ENCODE peak calls at places on chromosomes 6 and 20, in four cellular contexts. L is GM12878, D is K562, X is HepG2. K is an unnamed sample.
A peak's percentile ranks its signal among the peaks of the same experiment; 100 is the strongest.

GRCh38 chr6:130303436-130303835 is 62.4 kb upstream of the TMEM200A start:
- DNase-seq in L (no peak), X (no peak), D (no peak), K (no peak)

GRCh38 chr6:112044856-112045255 is 9.0 kb upstream of the CCN6 start:
- DNase-seq in X (no peak), L (no peak), D (no peak), K (no peak)

GRCh38 chr20:25864986-25865714 is 168.5 kb upstream of the ZNF337 start:
- DNase-seq in L (no peak), D (no peak), X (no peak), K (no peak)

GRCh38 chr6:130760006-130760405 is 67.2 kb upstream of the SMLR1 start:
- DNase-seq in L (no peak), X (peak; percentile 64), D (no peak), K (peak; percentile 50)

GRCh38 chr20:52590100-52590499 is 382.1 kb upstream of the TSHZ2 start:
- DNase-seq in X (no peak), D (no peak), L (no peak), K (no peak)

GRCh38 chr20:51044796-51045195 is 21.9 kb upstream of the KCNG1 start:
- DNase-seq in D (no peak), L (no peak), X (no peak), K (no peak)

GRCh38 chr6:82385102-82385501 is 21.5 kb downstream of the TPBG start:
- DNase-seq in L (no peak), D (no peak), X (no peak), K (no peak)

GRCh38 chr6:113659762-113660404 is 197.3 kb upstream of the MARCKS start:
- DNase-seq in X (no peak), L (no peak), D (no peak), K (no peak)

GRCh38 chr20:59121714-59122376 is 41.8 kb upstream of the ZNF831 start:
- DNase-seq in D (no peak), X (no peak), L (no peak), K (no peak)

GRCh38 chr6:19333936-19334335 is 503.2 kb upstream of the ID4 start:
- DNase-seq in X (no peak), D (no peak), L (no peak), K (no peak)

GRCh38 chr6:17878734-17879133 is 108.7 kb downstream of the KIF13A start:
- DNase-seq in D (no peak), X (peak; percentile 18), L (no peak), K (no peak)

GRCh38 chr20:22921595-22922421 is 113.3 kb upstream of the SSTR4 start:
- DNase-seq in D (peak; percentile 17), X (no peak), L (no peak), K (no peak)

GRCh38 chr6:33880746-33881145 is 76.9 kb upstream of the MLN start:
- DNase-seq in X (no peak), D (no peak), L (no peak), K (no peak)

GRCh38 chr6:28105286-28105685 is 19.1 kb upstream of the ZSCAN16 start:
- DNase-seq in L (no peak), X (no peak), D (peak; percentile 24), K (peak; percentile 26)

GRCh38 chr20:45612314-45612713 is 17.2 kb upstream of the WFDC10A start:
- DNase-seq in L (no peak), X (no peak), D (no peak), K (no peak)

GRCh38 chr20:41082306-41082705 is 53.7 kb downstream of the TOP1 start:
- DNase-seq in L (no peak), D (no peak), X (no peak), K (no peak)

GRCh38 chr20:41078329-41078728 is 49.7 kb downstream of the TOP1 start:
- DNase-seq in D (no peak), L (peak; percentile 21), X (peak; percentile 77), K (no peak)

GRCh38 chr20:41079066-41079465 is 50.4 kb downstream of the TOP1 start:
- DNase-seq in D (no peak), L (no peak), X (no peak), K (no peak)

GRCh38 chr20:41080866-41081265 is 52.2 kb downstream of the TOP1 start:
- DNase-seq in L (no peak), D (no peak), X (no peak), K (no peak)

DNA sequence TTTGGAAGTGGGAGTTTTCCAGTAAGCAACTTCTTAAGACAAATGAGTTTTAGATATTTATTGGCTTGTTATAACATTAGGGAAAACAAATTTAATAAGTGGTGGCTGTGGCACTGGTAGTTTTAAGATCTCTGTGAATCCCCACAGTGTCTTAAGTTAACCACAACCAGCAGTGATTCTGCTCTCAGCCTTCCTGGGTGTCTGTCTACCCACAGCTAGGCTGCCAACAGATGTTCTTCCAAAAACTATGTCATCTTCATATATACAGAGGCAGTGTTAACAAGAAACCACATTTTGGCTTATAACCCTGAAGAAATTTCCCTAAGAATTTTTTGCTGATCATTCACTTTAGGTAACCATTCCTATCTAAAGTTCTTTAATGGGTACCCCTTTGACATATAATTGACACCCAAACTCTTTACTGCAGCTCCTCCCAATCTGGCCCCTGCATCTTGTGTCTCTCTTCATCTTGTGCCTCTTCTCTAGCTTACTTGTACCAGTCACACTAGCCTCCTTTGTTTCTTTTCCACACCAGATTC is 52.7 kb downstream of the TOP1 start:
- DNase-seq in X (no peak), L (no peak), D (no peak), K (no peak)
- TF ChIP-seq TARDBP in X (no peak), L (no peak), D (no peak), K (no peak)

GRCh38 chr6:41965429-41966213 is 24.0 kb upstream of the CCND3 start:
- DNase-seq in D (no peak), L (no peak), X (peak; percentile 84), K (no peak)
- TF ChIP-seq TARDBP in D (no peak), L (no peak), X (no peak), K (no peak)

DNA sequence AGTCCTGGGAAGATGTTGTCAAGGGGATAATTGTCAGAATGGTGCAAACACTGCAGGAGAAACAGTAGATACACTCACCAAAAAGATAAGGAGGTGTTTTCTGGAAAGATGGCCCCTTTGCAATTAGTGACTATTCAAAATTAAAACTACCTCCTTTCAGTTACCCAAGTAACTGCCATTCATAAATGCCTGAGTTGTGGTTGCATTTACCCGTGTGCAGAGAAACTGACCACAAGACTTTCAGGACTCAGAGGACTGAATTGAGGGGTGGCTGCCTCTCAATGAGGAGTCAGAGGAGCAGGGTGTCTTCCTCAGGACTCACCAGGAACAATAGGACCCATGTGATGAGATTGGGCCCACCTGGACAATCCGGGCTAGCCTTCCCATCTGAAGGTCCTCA is 39.0 kb downstream of the GCM1 start:
- DNase-seq in D (no peak), X (no peak), L (no peak), K (no peak)
- TF ChIP-seq TARDBP in D (no peak), X (no peak), L (no peak), K (no peak)

GRCh38 chr6:37618916-37619605 is 78.6 kb downstream of the MDGA1 start:
- DNase-seq in L (no peak), D (no peak), X (no peak), K (no peak)

GRCh38 chr6:37623666-37624065 is 74.0 kb downstream of the MDGA1 start:
- DNase-seq in L (no peak), D (no peak), X (no peak), K (no peak)

GRCh38 chr6:37622639-37623038 is 75.0 kb downstream of the MDGA1 start:
- DNase-seq in L (no peak), X (no peak), D (peak; percentile 55), K (no peak)

GRCh38 chr6:37617073-37617472 is 80.6 kb downstream of the MDGA1 start:
- DNase-seq in X (no peak), D (no peak), L (no peak), K (no peak)

DNA sequence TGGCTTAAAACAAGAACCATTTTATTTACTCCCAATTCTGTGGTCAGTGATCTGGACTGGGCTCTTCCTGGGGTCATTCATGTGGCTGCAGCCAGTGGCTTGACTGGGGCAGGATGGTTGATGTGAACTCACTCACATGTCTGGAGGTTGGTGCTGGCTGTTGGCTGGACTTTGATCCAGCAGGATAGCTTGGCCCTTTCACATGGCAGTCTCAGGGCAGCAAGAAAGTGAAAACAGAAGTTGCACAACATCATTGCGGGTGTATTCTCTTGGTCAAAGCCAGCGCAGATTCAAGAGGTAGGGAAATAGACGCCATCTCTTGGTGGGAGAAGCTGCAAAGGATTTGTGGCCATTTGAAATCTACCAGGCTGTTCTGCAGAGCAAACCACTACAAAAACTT is 77.2 kb downstream of the MDGA1 start:
- DNase-seq in D (no peak), X (peak; percentile 73), L (no peak), K (no peak)
- TF ChIP-seq TARDBP in D (no peak), X (peak; percentile 54), L (no peak), K (no peak)

DNA sequence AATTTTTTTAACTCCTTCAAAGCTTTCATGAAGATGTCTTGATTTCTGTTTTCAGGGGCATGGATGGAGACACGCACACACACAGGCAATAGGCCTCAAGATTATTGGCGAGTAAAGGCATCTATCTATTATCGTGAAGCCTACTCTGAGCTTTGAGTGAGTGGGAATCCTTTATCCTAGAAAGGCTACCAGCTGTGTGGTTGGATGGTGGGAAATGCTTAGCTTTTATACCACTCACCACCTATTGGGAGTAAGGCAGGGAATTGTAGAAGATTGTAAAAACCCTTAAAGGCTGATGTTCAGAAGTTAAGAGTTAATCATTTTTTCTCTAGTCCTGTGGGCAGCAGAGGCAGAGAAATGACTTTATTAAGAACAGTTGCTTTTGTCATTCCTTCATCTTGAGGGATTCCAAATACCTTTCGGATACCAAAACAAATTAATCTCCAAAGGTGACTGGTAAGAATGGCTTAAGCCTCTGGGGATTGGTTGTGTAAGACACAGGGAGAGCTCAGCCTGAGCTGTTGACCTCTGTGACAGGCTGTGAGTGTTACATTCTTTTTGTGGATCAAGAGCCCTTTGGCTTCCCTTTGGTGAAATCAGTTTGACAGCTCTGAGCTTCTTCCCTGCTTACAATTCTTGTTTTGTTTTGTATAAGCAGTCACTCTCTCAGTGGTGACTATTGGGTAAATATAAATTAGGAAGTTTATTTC is 33.6 kb downstream of the CTNNBL1 start:
- DNase-seq in D (no peak), L (no peak), X (peak; percentile 74), K (no peak)
- TF ChIP-seq TARDBP in D (no peak), L (no peak), X (no peak), K (no peak)

DNA sequence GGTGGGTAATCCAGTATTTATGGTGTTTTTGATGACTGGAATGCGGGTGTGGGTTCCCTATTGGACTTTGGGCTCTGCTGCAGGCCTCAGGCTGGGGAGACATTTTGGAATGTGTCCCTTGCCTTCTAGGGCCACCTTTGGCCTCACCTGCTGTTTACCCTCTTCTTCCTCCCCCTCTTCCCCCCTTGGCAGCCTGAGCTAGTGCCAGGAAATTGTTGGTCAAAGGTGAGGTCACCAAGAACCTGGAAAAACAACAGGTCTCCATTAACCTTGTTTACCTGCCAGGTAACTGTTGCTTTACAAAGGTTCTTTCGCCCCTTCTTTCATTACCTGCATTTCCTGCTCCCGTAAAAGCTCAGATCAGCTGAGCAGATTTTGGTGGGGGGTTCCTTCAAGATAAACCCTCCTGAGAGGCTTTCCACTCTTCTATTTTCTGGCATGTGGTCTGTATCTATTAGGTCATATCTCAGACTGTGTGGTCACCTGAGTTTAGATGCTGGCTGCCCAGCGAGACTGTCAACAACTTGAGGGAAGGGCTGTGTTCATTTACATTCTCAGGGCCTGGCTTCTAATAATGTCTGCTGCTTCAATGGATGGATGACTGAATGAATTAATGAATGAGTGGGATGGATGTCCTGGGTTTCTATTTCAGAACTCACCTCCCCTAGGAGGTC is 34.7 kb downstream of the VEGFA start:
- DNase-seq in D (no peak), X (peak; percentile 85), L (no peak), K (no peak)
- TF ChIP-seq TARDBP in D (no peak), X (peak; percentile 79), L (no peak), K (no peak)

GRCh38 chr6:13581700-13582229 is 7.4 kb downstream of the SIRT5 start:
- DNase-seq in L (no peak), X (no peak), D (no peak), K (no peak)
- TF ChIP-seq TARDBP in L (no peak), X (no peak), D (peak; percentile 15), K (no peak)